ENCODE peak calls at places on chromosomes 2 and 18, in seven cellular contexts. U, G, J, H, K, O and I are unnamed samples.

GRCh38 chr2:165634855-165635254 is 159.2 kb downstream of the GALNT3 start:
- DNase-seq in O (peak; percentile 57), H (no peak), J (no peak), U (peak; percentile 65), G (no peak), K (no peak), I (no peak)

GRCh38 chr2:38233231-38233983 is 143.7 kb downstream of the ATL2 start:
- DNase-seq in K (no peak), H (no peak), O (no peak), G (no peak), U (no peak), J (no peak), I (no peak)

GRCh38 chr2:237864940-237865622 is 5.7 kb downstream of the RAMP1 start:
- DNase-seq in G (no peak), J (no peak), H (no peak), U (peak; percentile 68), K (no peak), O (peak; percentile 38), I (no peak)

GRCh38 chr2:108560241-108560811 is 26.1 kb downstream of the LIMS1 start:
- DNase-seq in J (no peak), K (no peak), G (no peak), H (no peak), U (no peak), O (no peak), I (no peak)

GRCh38 chr2:25341753-25342371 is at the start of gene DNMT3A:
- DNase-seq in G (no peak), U (peak; percentile 94), H (no peak), O (no peak), K (no peak), J (peak; percentile 79), I (no peak)

GRCh38 chr2:196068271-196069209 is at the start of gene DNAH7:
- DNase-seq in G (peak; percentile 65), U (peak; percentile 87), K (peak; percentile 70), O (peak; percentile 95), J (peak; percentile 86), H (peak; percentile 64), I (peak; percentile 31)

GRCh38 chr2:176126929-176127768 is 2.4 kb upstream of the HOXD8 start:
- DNase-seq in U (peak; percentile 63), O (peak; percentile 83), J (peak; percentile 72), H (no peak), G (no peak), K (peak; percentile 13), I (no peak)

GRCh38 chr18:54641734-54642133 is 50.7 kb downstream of the DYNAP start:
- DNase-seq in G (no peak), O (no peak), U (no peak), J (no peak), K (no peak), H (no peak), I (no peak)

GRCh38 chr2:193103064-193103463 is 908.3 kb upstream of the TMEFF2 start:
- DNase-seq in H (no peak), G (no peak), U (no peak), J (no peak), K (peak; percentile 2), O (no peak), I (no peak)

GRCh38 chr2:11703700-11704099 is 33.7 kb upstream of the NTSR2 start:
- DNase-seq in G (no peak), H (no peak), U (no peak), K (no peak), O (no peak), J (no peak), I (no peak)

GRCh38 chr18:60018801-60019462 is 119.1 kb downstream of the PMAIP1 start:
- DNase-seq in G (no peak), H (no peak), U (no peak), O (no peak), K (no peak), J (no peak), I (no peak)

GRCh38 chr2:1795261-1795828 is 51.0 kb upstream of the PXDN start:
- DNase-seq in G (no peak), K (no peak), O (no peak), H (no peak), J (no peak), U (no peak), I (no peak)

GRCh38 chr18:48613589-48613988 is 74.8 kb downstream of the CTIF start:
- DNase-seq in H (no peak), G (no peak), U (peak; percentile 90), K (no peak), O (peak; percentile 61), J (no peak), I (no peak)

GRCh38 chr2:39146630-39147029 is 25.8 kb upstream of the SOS1 start:
- DNase-seq in K (no peak), U (no peak), J (no peak), O (no peak), G (no peak), H (no peak), I (no peak)

GRCh38 chr2:165621086-165621560 is 151.6 kb downstream of the CSRNP3 start:
- DNase-seq in H (no peak), J (no peak), O (no peak), U (no peak), G (no peak), K (no peak), I (no peak)

GRCh38 chr2:232327089-232328037 is 51.2 kb upstream of the ALPP start:
- DNase-seq in G (peak; percentile 33), K (peak; percentile 59), H (no peak), U (peak; percentile 85), O (peak; percentile 99), J (peak; percentile 57), I (peak; percentile 27)

GRCh38 chr2:120630031-120630701 is 105.5 kb upstream of the GLI2 start:
- DNase-seq in O (no peak), K (no peak), J (no peak), U (no peak), G (no peak), H (no peak), I (no peak)

GRCh38 chr2:120910956-120911951 is 175.6 kb downstream of the GLI2 start:
- DNase-seq in K (no peak), G (no peak), J (no peak), U (no peak), H (no peak), O (no peak), I (peak; percentile 13)

GRCh38 chr2:232593931-232594330 is 39.5 kb upstream of the EFHD1 start:
- DNase-seq in G (no peak), U (no peak), J (no peak), H (no peak), K (no peak), O (no peak), I (no peak)

GRCh38 chr18:75526038-75526437 is 98.5 kb upstream of the SMIM21 start:
- DNase-seq in G (no peak), K (no peak), J (no peak), U (no peak), O (no peak), H (no peak), I (no peak)

GRCh38 chr2:240482141-240482540 is 46.7 kb downstream of the GPC1 start:
- DNase-seq in H (no peak), J (no peak), K (no peak), U (peak; percentile 14), O (no peak), G (no peak), I (no peak)

GRCh38 chr18:5444847-5445246 is 99.0 kb downstream of the EPB41L3 start:
- DNase-seq in J (no peak), H (no peak), G (no peak), O (no peak), U (no peak), K (no peak), I (no peak)

GRCh38 chr2:32289165-32290054 is 11.7 kb downstream of the YIPF4 start:
- DNase-seq in O (no peak), K (peak; percentile 80), G (peak; percentile 80), J (no peak), H (no peak), U (no peak), I (peak; percentile 16)
- TF ChIP-seq SIN3A in O (no peak), K (no peak), G (no peak), J (no peak), H (no peak), U (no peak), I (no peak)

GRCh38 chr18:31100598-31101147 is 1.5 kb downstream of the DSC2 start:
- DNase-seq in U (no peak), J (peak; percentile 49), G (no peak), K (peak; percentile 43), O (peak; percentile 80), H (no peak), I (no peak)

GRCh38 chr18:31102941-31103340 is 720 bp upstream of the DSC2 start:
- DNase-seq in U (no peak), G (no peak), J (no peak), H (no peak), O (no peak), K (no peak), I (no peak)

GRCh38 chr18:31102020-31102684 is at the start of gene DSC2:
- DNase-seq in H (no peak), K (peak; percentile 61), G (no peak), J (peak; percentile 68), U (peak; percentile 15), O (peak; percentile 79), I (no peak)

GRCh38 chr18:31099490-31100230 is 2.6 kb downstream of the DSC2 start:
- DNase-seq in K (no peak), G (no peak), J (no peak), O (no peak), H (no peak), U (no peak), I (no peak)

DNA sequence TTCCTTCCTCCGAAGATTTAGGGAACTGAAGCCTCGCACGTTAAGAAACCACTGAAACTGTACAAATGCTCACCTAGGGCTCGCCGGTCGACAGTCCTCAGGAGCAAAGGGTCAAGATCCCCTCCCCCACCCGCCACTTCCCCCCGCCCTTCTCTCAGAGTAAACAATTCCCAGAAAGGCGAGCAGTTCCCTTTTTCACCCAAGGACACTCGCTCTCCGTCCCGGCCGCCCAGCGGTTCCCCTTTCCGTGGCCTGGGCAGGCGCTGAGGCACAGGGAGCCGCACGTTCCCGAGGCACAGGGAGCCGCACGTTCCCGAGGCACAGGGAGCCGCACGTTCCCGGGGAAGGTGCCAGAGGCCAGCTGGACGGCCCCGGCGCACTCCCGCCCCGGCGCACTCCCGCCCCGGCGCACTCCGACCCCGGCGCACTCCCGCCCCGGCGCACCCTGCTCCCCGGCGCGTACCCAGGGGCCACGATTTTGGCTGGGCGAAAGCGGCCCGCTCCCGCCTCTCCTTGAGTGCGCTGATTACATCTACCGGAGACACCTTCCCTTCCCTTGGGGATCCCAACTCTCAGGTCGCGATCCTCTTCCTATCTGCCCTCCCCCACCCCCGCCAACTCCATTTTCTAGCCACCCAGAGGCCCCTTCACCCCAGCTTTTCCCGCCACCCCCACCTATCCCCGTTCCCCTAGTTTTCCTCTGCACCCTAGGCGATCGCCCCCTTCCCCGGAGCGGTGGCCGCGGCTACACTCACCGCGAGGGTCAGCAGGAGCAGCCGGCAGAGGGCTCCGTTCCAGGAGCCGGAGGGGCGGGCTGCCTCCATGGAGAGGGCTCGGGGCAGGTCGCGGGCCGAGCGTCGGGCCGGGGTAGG is 837 bp downstream of the DSC2 start:
- DNase-seq in J (peak; percentile 80), O (peak; percentile 87), K (peak; percentile 37), H (no peak), G (no peak), U (peak; percentile 33), I (no peak)
- TF ChIP-seq SIN3A in J (peak; percentile 40), O (no peak), K (no peak), H (no peak), G (no peak), U (no peak), I (peak; percentile 30)

GRCh38 chr2:142130111-142131015 is 453 bp downstream of the LRP1B start:
- DNase-seq in J (no peak), H (no peak), K (peak; percentile 15), G (no peak), U (peak; percentile 55), O (peak; percentile 78), I (peak; percentile 8)
- TF ChIP-seq SIN3A in J (no peak), H (no peak), K (no peak), G (no peak), U (peak; percentile 24), O (no peak), I (no peak)

GRCh38 chr2:160666019-160666676 is 172.5 kb upstream of the RBMS1 start:
- DNase-seq in K (peak; percentile 46), G (peak; percentile 95), O (no peak), H (peak; percentile 17), U (peak; percentile 33), J (no peak), I (peak; percentile 77)
- TF ChIP-seq SIN3A in K (no peak), G (no peak), O (no peak), H (no peak), U (no peak), J (no peak), I (no peak)